ENCODE peak calls at places on chromosomes 4 and X, in four cellular contexts. I is IMR-90, H is K562, B is GM12878. M is an unnamed sample.

GRCh38 chr4:67030636-67031035 is 514.7 kb downstream of the CENPC start:
- DNase-seq in B (no peak), H (no peak), I (no peak), M (peak; percentile 32)

GRCh38 chr4:185246453-185246852 is 37.1 kb downstream of the SNX25 start:
- DNase-seq in H (no peak), B (no peak), I (no peak), M (no peak)

GRCh38 chrX:134632386-134632785 is 25.9 kb downstream of the PLAC1 start:
- DNase-seq in H (no peak), B (no peak), I (no peak), M (no peak)

GRCh38 chrX:66634272-66634671 is 4.6 kb downstream of the EDA2R start:
- DNase-seq in I (peak; percentile 6), B (no peak), H (no peak), M (no peak)

GRCh38 chr4:44961001-44961755 is 234.8 kb upstream of the GNPDA2 start:
- DNase-seq in B (no peak), H (no peak), I (no peak), M (no peak)

GRCh38 chr4:116233971-116234370 is 851.4 kb downstream of the TRAM1L1 start:
- DNase-seq in H (no peak), I (no peak), B (no peak), M (no peak)

GRCh38 chrX:109709129-109709631 is 23.9 kb downstream of the ACSL4 start:
- DNase-seq in B (peak; percentile 60), H (no peak), I (peak; percentile 65), M (peak; percentile 6)

GRCh38 chrX:97065066-97065465 is 181.4 kb downstream of the RPA4 start:
- DNase-seq in H (no peak), B (no peak), I (no peak), M (peak; percentile 0)

GRCh38 chrX:46979340-46979739 is 67.1 kb downstream of the JADE3 start:
- DNase-seq in B (no peak), I (peak; percentile 82), H (no peak), M (peak; percentile 76)

GRCh38 chrX:13412208-13412600 is 92.4 kb upstream of the ATXN3L start:
- DNase-seq in B (no peak), I (no peak), H (no peak), M (no peak)

GRCh38 chr4:159598602-159599001 is 495.7 kb downstream of the RAPGEF2 start:
- DNase-seq in I (no peak), B (no peak), H (no peak), M (no peak)

GRCh38 chr4:103375278-103375677 is 177.1 kb upstream of the CENPE start:
- DNase-seq in H (no peak), B (no peak), I (peak; percentile 0), M (peak; percentile 11)

GRCh38 chr4:113256946-113257345 is 207.5 kb downstream of the ANK2 start:
- DNase-seq in I (peak; percentile 8), H (no peak), B (no peak), M (no peak)

GRCh38 chr4:39660045-39660444 is 21.4 kb upstream of the SMIM14 start:
- DNase-seq in H (no peak), I (no peak), B (no peak), M (no peak)

GRCh38 chr4:11404431-11404830 is 24.3 kb downstream of the HS3ST1 start:
- DNase-seq in I (no peak), B (no peak), H (no peak), M (no peak)

GRCh38 chrX:19883878-19884277 is 3.5 kb downstream of the SH3KBP1 start:
- DNase-seq in I (no peak), H (no peak), B (peak; percentile 78), M (no peak)

GRCh38 chrX:34810364-34810763 is 132.2 kb upstream of the FAM47B start:
- DNase-seq in I (peak; percentile 60), H (no peak), B (no peak), M (peak; percentile 1)

GRCh38 chr4:112604590-112604989 is 32.1 kb downstream of the ZGRF1 start:
- DNase-seq in I (peak; percentile 65), B (peak; percentile 3), H (peak; percentile 36), M (peak; percentile 69)

GRCh38 chrX:68681443-68681941 is 34.0 kb downstream of the STARD8 start:
- DNase-seq in I (peak; percentile 60), H (no peak), B (peak; percentile 3), M (no peak)

GRCh38 chr4:90445380-90445779 is 318.2 kb downstream of the CCSER1 start:
- DNase-seq in B (no peak), I (no peak), H (no peak), M (peak; percentile 30)

GRCh38 chr4:75042601-75043208 is 109.8 kb downstream of the PARM1 start:
- DNase-seq in B (no peak), H (no peak), I (no peak), M (no peak)

GRCh38 chrX:2677764-2678163 is 13.3 kb upstream of the CD99 start:
- DNase-seq in I (peak; percentile 99), B (no peak), H (peak; percentile 28), M (peak; percentile 79)

GRCh38 chr4:113575391-113575790 is 186.1 kb downstream of the CAMK2D start:
- DNase-seq in B (no peak), H (no peak), I (peak; percentile 60), M (peak; percentile 46)

GRCh38 chr4:8125526-8126056 is 33.0 kb downstream of the ABLIM2 start:
- DNase-seq in H (no peak), B (no peak), I (no peak), M (no peak)
- TF ChIP-seq POLR2A in H (no peak), B (no peak), I (no peak), M (no peak)

GRCh38 chr4:1693131-1693896 is 9.2 kb upstream of the FAM53A start:
- DNase-seq in I (peak; percentile 72), B (no peak), H (peak; percentile 62), M (peak; percentile 78)
- TF ChIP-seq FOS in I (no peak), B (no peak), H (no peak), M (no peak)

GRCh38 chr4:151408630-151409469 is at the start of gene FHIP1A:
- DNase-seq in H (peak; percentile 94), B (no peak), I (peak; percentile 53), M (peak; percentile 77)
- TF ChIP-seq POLR2A in H (peak; percentile 40), B (no peak), I (no peak), M (no peak)

GRCh38 chr4:82017680-82018079 is 356.1 kb downstream of the HNRNPD start:
- DNase-seq in H (peak; percentile 14), I (peak; percentile 32), B (no peak), M (peak; percentile 7)
- TF ChIP-seq FOS in H (no peak), I (no peak), B (no peak), M (no peak)

DNA sequence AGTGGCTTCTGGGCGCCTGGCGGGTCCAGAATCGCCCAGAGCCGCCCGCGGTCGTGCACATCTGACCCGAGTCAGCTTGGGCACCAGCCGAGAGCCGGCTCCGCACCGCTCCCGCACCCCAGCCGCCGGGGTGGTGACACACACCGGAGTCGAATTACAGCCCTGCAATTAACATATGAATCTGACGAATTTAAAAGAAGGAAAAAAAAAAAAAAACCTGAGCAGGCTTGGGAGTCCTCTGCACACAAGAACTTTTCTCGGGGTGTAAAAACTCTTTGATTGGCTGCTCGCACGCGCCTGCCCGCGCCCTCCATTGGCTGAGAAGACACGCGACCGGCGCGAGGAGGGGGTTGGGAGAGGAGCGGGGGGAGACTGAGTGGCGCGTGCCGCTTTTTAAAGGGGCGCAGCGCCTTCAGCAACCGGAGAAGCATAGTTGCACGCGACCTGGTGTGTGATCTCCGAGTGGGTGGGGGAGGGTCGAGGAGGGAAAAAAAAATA is at the start of gene ATOH1:
- DNase-seq in B (no peak), H (no peak), I (no peak), M (no peak)
- TF ChIP-seq POLR2A in B (no peak), H (no peak), I (no peak), M (no peak)

DNA sequence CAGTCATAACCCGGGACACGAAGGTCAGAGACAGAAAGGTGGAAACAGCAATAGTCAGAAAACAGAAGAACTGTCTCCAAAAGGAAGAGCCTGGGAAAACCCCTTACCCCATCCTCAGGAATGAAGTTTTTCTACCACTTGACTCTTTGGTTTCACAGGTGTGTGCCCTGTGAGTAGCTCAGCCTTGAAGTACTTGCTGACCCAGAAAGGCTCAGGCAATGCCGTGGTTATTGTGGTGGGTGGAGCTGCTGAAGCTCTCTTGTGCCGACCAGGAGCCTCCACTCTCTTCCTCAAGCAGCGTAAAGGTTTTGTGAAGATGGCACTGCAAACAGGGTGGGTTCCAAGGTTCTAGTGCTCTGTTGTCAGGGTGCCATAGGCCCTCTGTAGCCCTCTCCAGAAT is 24.4 kb downstream of the DGAT2L6 start:
- DNase-seq in H (no peak), I (no peak), B (no peak), M (no peak)
- TF ChIP-seq FOS in H (no peak), I (no peak), B (no peak), M (no peak)

DNA sequence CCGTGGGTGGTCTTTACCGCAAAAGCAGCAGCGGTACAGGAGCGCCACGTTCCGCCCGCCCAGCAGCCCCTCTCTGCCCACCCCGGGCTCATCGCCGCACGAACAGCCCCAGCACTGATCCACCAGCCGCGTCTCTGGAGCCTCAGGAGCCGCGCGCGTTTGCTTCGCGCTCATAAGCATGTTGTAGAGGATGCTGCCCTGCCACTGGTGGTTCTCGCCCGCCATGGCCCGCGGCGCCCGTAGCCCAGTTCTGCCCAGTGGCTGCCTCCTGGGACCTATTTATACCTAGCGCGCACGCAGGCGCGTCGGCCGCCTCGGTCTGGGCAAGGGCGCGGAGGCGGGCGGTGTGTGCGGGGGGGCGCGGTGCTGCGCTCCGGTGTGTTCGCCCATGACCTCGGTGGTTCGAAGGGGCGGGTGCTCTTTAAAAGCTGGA is at the start of gene NR0B1:
- DNase-seq in B (no peak), H (no peak), I (no peak), M (no peak)
- TF ChIP-seq POLR2A in B (no peak), H (no peak), I (no peak), M (no peak)

GRCh38 chrX:22383988-22384387 is 111.3 kb downstream of the CBLL2 start:
- DNase-seq in H (no peak), B (no peak), I (no peak), M (no peak)
- TF ChIP-seq FOS in H (no peak), B (no peak), I (no peak), M (no peak)